ENCODE peak calls at places on chromosomes 16 and 17, in five cellular contexts. E is GM23338, Y is PC-3, P is neural progenitor cell, I is SK-N-SH. X is an unnamed sample. For H3K79me2, the result is how much of the 10 kb centered on the place peaks cover.

GRCh38 chr16:5257462-5257861 is 159.9 kb upstream of the EEF2KMT start:
- DNase-seq in E (no peak), Y (no peak), P (no peak), I (no peak), X (no peak)

GRCh38 chr17:31492880-31493655 is 101.6 kb downstream of the RAB11FIP4 start:
- DNase-seq in E (no peak), Y (no peak), P (no peak), I (no peak), X (no peak)

GRCh38 chr17:38705803-38706624 is 941 bp downstream of the MLLT6 start:
- DNase-seq in E (peak), Y (peak), P (peak), I (peak), X (peak)

GRCh38 chr16:82653550-82654511 is 27.1 kb downstream of the CDH13 start:
- DNase-seq in E (peak), Y (peak), P (no peak), I (no peak), X (peak)

GRCh38 chr17:40290629-40291296 is 3.1 kb downstream of the CDC6 start:
- DNase-seq in E (peak), Y (peak), P (peak), I (peak), X (peak)

GRCh38 chr17:13030459-13031305 is 12.9 kb upstream of the ELAC2 start:
- DNase-seq in E (peak), Y (peak), P (peak), I (peak), X (peak)

GRCh38 chr17:68981288-68981687 is 26.1 kb upstream of the ABCA8 start:
- DNase-seq in E (no peak), Y (peak), P (no peak), I (no peak), X (no peak)

GRCh38 chr16:57141822-57142631 is 43.8 kb downstream of the PSME3IP1 start:
- DNase-seq in E (no peak), Y (no peak), P (no peak), I (peak), X (peak)

GRCh38 chr16:68000024-68000423 is 740 bp upstream of the DPEP2 start:
- DNase-seq in E (no peak), Y (no peak), P (no peak), I (no peak), X (peak)

GRCh38 chr17:74224959-74225725 is 11.8 kb downstream of the TTYH2 start:
- DNase-seq in E (no peak), Y (no peak), P (no peak), I (no peak), X (no peak)

GRCh38 chr17:21376835-21377690 is 906 bp downstream of the KCNJ12 start:
- DNase-seq in E (peak), Y (peak), P (no peak), I (peak), X (no peak)

GRCh38 chr17:58693208-58693607 is 806 bp downstream of the RAD51C start:
- DNase-seq in E (no peak), Y (no peak), P (no peak), I (no peak), X (peak)

GRCh38 chr16:48160575-48160974 is 4.8 kb upstream of the ABCC12 start:
- DNase-seq in E (no peak), Y (no peak), P (no peak), I (no peak), X (no peak)

GRCh38 chr17:1714980-1715802 is 5.0 kb upstream of the TLCD2 start:
- DNase-seq in E (peak), Y (peak), P (peak), I (peak), X (no peak)

GRCh38 chr16:81513204-81514040 is 68.8 kb downstream of the CMIP start:
- DNase-seq in E (peak), Y (no peak), P (peak), I (no peak), X (no peak)

GRCh38 chr16:19175492-19176262 is 7.6 kb downstream of the SYT17 start:
- DNase-seq in E (no peak), Y (no peak), P (no peak), I (no peak), X (no peak)

GRCh38 chr16:81601601-81602251 is 157.1 kb downstream of the CMIP start:
- DNase-seq in E (no peak), Y (peak), P (no peak), I (peak), X (no peak)

GRCh38 chr17:66476014-66476413 is 173.6 kb downstream of the PRKCA start:
- DNase-seq in E (no peak), Y (no peak), P (no peak), I (no peak), X (no peak)

GRCh38 chr16:87264634-87265033 is 52.6 kb downstream of the C16orf95 start:
- DNase-seq in E (no peak), Y (no peak), P (no peak), I (no peak), X (no peak)

GRCh38 chr17:78174870-78175642 is 6.7 kb downstream of the SYNGR2 start:
- DNase-seq in E (peak), Y (no peak), P (peak), I (no peak), X (peak)
- TF ChIP-seq EZH2phosphoT487 in E (no peak), Y (no peak), P (no peak), I (no peak), X (no peak)

DNA sequence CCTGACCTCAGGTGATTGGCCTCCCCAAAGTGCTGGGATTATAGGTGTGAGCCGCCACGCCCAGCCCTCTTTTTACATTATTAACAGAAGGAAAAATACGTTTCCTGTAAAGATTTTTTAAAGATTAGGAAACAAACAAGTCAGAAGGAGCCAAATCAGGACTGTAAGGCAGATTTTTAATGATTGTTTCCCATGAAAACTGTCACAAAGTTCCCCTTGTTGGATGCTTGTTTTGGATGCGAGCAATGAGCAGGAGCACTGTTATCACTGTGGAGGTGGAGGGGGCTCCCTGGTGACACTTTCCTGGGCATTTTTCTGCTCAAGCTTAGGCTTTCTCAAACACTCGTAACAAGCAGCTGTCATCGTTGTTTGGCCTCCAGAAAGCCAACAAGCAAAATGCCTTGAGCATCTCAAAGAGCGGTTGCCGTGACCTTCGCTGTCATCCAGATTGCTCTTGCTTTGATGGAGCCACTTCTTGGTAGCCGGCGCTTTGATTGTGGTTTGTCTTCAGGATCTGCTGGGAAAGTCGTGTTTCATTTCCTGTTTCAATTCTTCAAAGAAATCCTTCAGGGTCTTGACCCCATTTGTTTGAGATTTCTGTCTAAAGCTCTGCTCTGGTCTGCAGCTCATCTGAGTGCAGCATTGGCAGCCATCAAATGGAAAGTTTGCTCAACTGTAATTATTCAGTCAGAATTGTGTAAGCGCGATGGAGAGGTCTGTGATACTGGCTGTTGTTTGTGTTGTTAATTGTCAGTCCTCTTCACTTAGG is 128.7 kb downstream of the RPTOR start:
- DNase-seq in E (no peak), Y (no peak), P (no peak), I (no peak), X (peak)
- H3K79me2 ChIP-seq in E (half or more), Y (half or more), P (under half), I (under half), X (under half)

GRCh38 chr16:76081936-76082335 is 195.3 kb upstream of the CNTNAP4 start:
- DNase-seq in E (no peak), Y (no peak), P (no peak), I (no peak), X (no peak)
- H3K4me3 ChIP-seq in E (no peak), Y (no peak), P (no peak), I (no peak), X (no peak)

GRCh38 chr17:80032614-80033171 is 3.0 kb downstream of the TBC1D16 start:
- DNase-seq in E (no peak), Y (no peak), P (no peak), I (peak), X (no peak)
- TF ChIP-seq EZH2phosphoT487 in E (no peak), Y (no peak), P (no peak), I (no peak), X (no peak)

GRCh38 chr17:45261577-45262515 is at the start of gene SPATA32:
- DNase-seq in E (peak), Y (peak), P (peak), I (peak), X (peak)
- H3K79me2 ChIP-seq in E (under half), Y (under half), P (under half), I (under half), X (under half)

GRCh38 chr17:17413821-17414220 is 63.0 kb upstream of the MED9 start:
- DNase-seq in E (no peak), Y (no peak), P (no peak), I (no peak), X (no peak)
- H3K4me3 ChIP-seq in E (no peak), Y (peak), P (no peak), I (no peak), X (no peak)

GRCh38 chr16:85004587-85005205 is 6.6 kb downstream of the ZDHHC7 start:
- DNase-seq in E (no peak), Y (peak), P (no peak), I (no peak), X (no peak)
- TF ChIP-seq EZH2phosphoT487 in E (no peak), Y (no peak), P (no peak), I (no peak), X (no peak)

GRCh38 chr17:41810659-41811548 is 845 bp downstream of the P3H4 start:
- DNase-seq in E (peak), Y (no peak), P (peak), I (peak), X (no peak)
- H3K79me2 ChIP-seq in E (under half), Y (under half), P (half or more), I (half or more), X (under half)